ENCODE peak calls at places on chromosomes 4 and X, in six cellular contexts. D is GM06990, H is lower leg skin, Y is B cell, N is choroid plexus epithelial cell, I is AG09319. W is an unnamed sample.

GRCh38 chr4:4763815-4764202 is 95.7 kb upstream of the MSX1 start:
- DNase-seq in N (peak), Y (no peak), I (no peak), D (peak), H (no peak), W (no peak)

GRCh38 chr4:131427000-131427399 is 1722.1 kb upstream of the PCDH10 start:
- DNase-seq in D (no peak), Y (no peak), I (no peak), H (no peak), N (peak), W (no peak)

GRCh38 chrX:88982933-88983332 is 235.9 kb downstream of the CPXCR1 start:
- DNase-seq in D (no peak), I (no peak), Y (no peak), H (no peak), N (no peak), W (no peak)

GRCh38 chr4:7844247-7844991 is 95.2 kb downstream of the AFAP1 start:
- DNase-seq in H (peak), Y (peak), I (peak), N (peak), D (no peak), W (peak)

GRCh38 chr4:26746742-26747351 is 113.8 kb upstream of the STIM2 start:
- DNase-seq in H (no peak), D (peak), I (no peak), Y (no peak), N (no peak), W (peak)

GRCh38 chrX:20029728-20030127 is 38.9 kb upstream of the BCLAF3 start:
- DNase-seq in D (no peak), I (no peak), H (no peak), Y (no peak), N (no peak), W (no peak)

GRCh38 chrX:156008915-156009314 is 11.4 kb downstream of the IL9R start:
- DNase-seq in H (peak), Y (peak), D (no peak), I (no peak), N (peak), W (no peak)

GRCh38 chr4:168773388-168774195 is 236.5 kb downstream of the CBR4 start:
- DNase-seq in I (no peak), N (no peak), H (no peak), D (no peak), Y (no peak), W (no peak)

GRCh38 chrX:52346462-52347165 is 22.2 kb upstream of the XAGE2 start:
- DNase-seq in D (no peak), Y (no peak), H (no peak), I (no peak), N (peak), W (no peak)

GRCh38 chr4:103018391-103019318 is 850 bp downstream of the SLC9B1 start:
- DNase-seq in Y (peak), I (peak), N (no peak), D (no peak), H (no peak), W (no peak)

GRCh38 chr4:146520894-146521542 is 722 bp downstream of the SLC10A7 start:
- DNase-seq in N (peak), Y (peak), I (peak), H (no peak), D (peak), W (peak)

DNA sequence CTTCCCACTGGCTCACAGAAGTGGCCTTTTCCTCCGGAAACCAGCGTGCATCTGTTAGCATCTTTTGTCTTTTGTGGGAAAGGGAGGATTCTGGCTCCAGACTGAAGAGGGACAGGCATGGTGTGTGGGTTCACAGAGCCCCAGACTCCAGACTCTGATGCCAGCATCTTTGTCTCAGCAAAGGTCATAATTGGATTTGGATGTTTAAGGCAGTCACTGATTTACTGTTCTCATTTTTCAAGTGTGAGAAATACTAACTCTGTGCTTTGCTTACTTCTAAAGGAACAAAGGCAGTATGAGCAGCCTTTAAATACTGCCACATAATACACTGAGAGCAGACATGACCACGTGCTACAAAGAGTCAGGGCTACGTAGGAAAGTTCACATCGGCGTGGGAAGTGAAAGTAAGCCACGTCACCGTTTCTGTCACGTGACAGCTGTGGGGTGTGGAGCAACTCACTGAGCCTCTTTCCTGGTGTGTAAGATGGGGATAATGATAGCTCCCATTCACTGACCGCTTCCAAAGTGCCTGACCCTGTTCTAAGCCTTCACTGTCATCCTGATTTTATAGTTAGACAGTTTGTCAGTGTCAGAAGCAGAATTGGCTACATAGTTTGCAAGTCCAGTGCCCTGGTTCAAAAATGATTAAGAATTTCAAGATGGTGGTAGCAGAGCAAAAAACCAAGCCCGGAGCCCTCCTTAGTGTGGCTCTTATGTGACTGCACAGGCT is 24.8 kb upstream of the TMSB4X start:
- DNase-seq in N (peak), Y (peak), H (peak), I (peak), D (peak), W (peak)
- TF ChIP-seq CTCF in N (no peak), Y (no peak), H (no peak), I (no peak), D (no peak), W (no peak)

DNA sequence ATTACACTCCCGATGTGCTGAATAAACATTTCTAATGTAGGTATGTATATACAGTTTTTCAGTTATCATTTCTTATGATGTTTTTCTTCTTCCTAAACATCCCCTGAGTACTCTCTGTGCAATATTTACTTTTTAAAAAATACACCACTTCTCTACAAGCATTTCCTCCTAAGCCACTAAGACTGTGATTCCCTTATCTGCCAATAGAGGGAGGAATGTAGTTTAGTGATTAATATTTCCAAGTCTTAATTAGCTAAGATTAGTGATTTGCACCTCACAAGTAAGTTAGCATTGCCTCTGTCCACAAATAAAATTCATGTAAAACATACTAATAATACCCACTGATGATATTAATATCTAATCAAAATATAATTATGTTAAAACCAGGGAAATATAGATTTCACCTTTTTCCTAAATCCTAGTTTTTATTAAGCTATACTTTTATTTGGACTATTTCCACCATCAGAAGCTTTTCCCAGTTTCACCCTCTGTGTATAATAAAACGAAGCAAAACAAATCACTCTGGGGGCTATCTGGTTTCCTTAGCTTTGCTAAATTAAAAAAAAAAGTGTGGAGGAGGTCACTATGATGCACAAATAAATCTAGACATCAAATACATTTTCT is 909.1 kb downstream of the FAT4 start:
- DNase-seq in D (no peak), N (peak), Y (no peak), H (no peak), I (no peak), W (no peak)
- TF ChIP-seq CTCF in D (peak), N (peak), Y (peak), H (no peak), I (peak), W (peak)

DNA sequence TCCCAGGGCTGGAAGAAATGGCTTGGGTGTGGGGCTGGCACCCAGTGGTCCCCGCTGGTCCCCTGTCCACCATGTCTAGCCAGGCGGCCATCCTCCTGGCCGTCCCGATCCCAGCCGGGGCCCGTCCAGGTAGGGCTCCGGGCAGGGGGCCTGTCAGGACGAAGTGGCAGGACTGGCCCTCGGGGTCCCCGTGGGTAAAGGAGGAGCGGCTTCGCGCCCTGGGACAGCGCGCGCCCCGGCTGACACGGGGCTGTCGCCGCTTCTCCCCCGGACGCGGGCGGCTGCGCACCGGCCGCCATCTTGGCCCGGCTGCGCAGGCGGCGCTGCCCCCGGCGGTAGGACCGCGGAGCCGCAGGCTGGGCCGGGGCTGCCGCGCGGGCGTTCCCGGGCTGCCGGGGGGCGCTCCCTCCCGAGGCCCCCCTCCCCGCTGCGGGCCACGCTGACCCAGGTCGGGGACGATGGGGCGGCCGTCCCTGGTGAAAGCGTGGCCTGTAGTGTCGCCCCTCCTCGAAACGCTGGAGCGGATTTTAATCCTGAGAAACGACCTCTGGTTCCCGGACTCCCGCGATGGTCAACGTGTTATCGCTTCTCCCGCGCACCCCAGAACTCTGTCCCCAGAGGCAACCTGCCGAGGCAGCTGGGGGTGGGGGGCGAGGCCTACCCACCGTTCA is 60.4 kb upstream of the BCOR start:
- DNase-seq in I (no peak), N (no peak), Y (peak), D (no peak), H (no peak), W (peak)
- TF ChIP-seq CTCF in I (no peak), N (no peak), Y (peak), D (no peak), H (no peak), W (peak)

DNA sequence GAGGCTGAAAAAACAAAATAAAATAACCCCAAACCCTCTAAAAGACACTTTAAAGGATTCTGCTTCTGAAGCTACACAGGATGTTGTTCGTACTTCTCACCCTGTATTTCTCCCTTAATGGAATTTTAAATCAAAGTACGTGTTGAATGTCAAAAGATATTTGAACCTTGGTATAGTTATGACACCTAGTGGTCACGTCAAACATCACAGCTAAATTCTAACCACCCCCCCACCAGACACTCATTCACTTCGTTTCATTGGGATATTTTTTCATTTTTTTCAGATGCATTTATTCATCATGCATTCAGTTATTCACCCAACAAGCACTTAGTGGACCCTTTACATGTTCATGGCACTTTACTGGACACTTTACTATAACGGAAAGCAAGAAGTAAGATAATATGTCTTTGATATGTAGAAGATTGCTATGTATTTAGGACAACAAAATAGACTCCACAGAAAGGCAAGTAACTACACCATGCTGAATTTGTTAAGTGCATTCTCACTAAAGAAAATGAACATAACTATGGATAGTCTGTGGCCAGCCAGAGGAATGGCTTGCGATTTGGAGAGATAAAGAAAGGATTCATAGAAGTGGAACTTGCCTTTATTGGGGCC is 62.5 kb upstream of the GPR174 start:
- DNase-seq in N (peak), Y (peak), H (no peak), D (peak), I (no peak), W (peak)
- TF ChIP-seq CTCF in N (peak), Y (peak), H (no peak), D (peak), I (peak), W (peak)

GRCh38 chr4:1412376-1413220 is 6.4 kb upstream of the NKX1-1 start:
- DNase-seq in N (no peak), D (no peak), H (peak), Y (no peak), I (no peak), W (peak)

GRCh38 chr4:1413221-1413663 is 7.0 kb upstream of the NKX1-1 start:
- DNase-seq in Y (no peak), H (peak), I (no peak), D (no peak), N (no peak), W (no peak)

GRCh38 chr4:1409806-1410425 is 3.7 kb upstream of the NKX1-1 start:
- DNase-seq in H (peak), D (no peak), Y (no peak), I (no peak), N (no peak), W (peak)

GRCh38 chr4:1410491-1411325 is 4.5 kb upstream of the NKX1-1 start:
- DNase-seq in I (no peak), Y (peak), N (peak), H (peak), D (no peak), W (peak)

DNA sequence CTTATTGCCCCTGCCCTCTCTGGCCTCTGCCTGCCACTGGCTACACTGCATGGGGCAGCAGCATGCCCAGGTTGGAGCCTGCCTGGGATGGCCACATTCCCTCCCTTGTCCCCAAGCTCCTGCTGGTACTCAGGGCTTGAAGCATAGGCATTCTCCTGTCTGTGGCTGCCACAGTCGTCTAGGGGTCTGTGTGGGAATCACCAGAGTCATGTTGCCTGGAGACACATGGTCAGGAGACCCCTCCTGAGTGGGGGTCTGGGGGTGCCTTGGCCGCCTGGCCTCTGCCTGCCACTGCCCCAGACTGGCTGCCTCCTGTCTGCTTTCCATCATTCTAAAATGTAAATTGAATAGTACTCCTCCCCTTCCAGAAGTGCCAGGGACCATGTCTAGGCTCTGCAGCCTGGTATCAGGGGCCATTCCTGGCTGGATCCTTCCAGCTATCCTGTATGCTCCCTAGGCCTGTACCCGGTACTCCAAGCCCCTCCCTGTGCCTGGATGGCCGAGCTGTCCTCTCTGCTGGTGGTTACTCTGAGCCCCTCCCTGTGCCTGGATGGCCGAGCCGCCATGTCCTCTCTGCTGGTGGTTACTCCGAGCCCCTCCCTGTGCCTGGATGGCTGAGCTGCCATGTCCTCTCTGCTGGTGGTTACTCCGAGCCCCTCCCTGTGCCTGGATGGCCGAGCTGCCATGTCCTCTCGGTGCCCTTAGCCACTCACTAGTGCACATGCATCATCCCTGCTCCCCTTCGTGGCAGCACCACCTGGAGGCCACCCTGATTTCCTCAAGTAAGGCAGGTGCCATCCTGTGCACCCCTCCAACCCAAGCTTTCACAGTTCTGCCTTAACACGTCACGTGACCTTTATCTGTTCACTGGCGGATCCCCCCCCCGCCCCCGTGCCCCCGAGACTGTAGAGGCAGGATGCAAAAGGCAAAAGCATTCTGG is 5.5 kb upstream of the NKX1-1 start:
- DNase-seq in D (no peak), I (no peak), Y (no peak), H (peak), N (no peak), W (peak)
- TF ChIP-seq CTCF in D (no peak), I (no peak), Y (no peak), H (no peak), N (no peak), W (no peak)

GRCh38 chr4:178471385-178471784 is 1029.1 kb upstream of the AGA start:
- DNase-seq in N (no peak), I (no peak), D (no peak), Y (no peak), H (no peak), W (no peak)

GRCh38 chr4:178471994-178472393 is 1029.8 kb upstream of the AGA start:
- DNase-seq in H (no peak), I (no peak), Y (no peak), D (no peak), N (no peak), W (no peak)
- TF ChIP-seq CTCF in H (no peak), I (no peak), Y (no peak), D (no peak), N (no peak), W (no peak)